ENCODE peak calls at places on chromosomes 4 and X, in seven cellular contexts. B, R, G, J, O, D and S are unnamed samples. For H3K4me1, the result is how much of the 10 kb centered on the place peaks cover.

GRCh38 chr4:15878011-15878410 is 60.5 kb downstream of the FGFBP1 start:
- DNase-seq in B (no peak), D (no peak), G (no peak), R (no peak), O (no peak), J (no peak), S (no peak)

GRCh38 chrX:150146271-150146888 is 208.1 kb upstream of the EOLA2 start:
- DNase-seq in G (no peak), J (no peak), D (peak), O (no peak), B (no peak), R (no peak), S (no peak)

GRCh38 chr4:122577808-122578781 is 42.8 kb downstream of the IL21 start:
- DNase-seq in R (no peak), G (peak), D (no peak), J (peak), O (peak), B (peak), S (peak)

GRCh38 chrX:46180258-46180687 is 364.9 kb downstream of the ZNF674 start:
- DNase-seq in B (peak), R (peak), O (peak), D (no peak), J (no peak), G (no peak), S (no peak)

GRCh38 chrX:79162076-79162475 is 17.6 kb downstream of the GPR174 start:
- DNase-seq in O (no peak), B (no peak), J (no peak), R (no peak), D (no peak), G (no peak), S (no peak)

GRCh38 chrX:18353931-18354368 is 538 bp downstream of the SCML2 start:
- DNase-seq in R (no peak), J (no peak), O (peak), D (no peak), B (no peak), G (peak), S (no peak)

GRCh38 chr4:181138116-181138515 is 1105.1 kb upstream of the TENM3 start:
- DNase-seq in G (no peak), R (no peak), D (no peak), J (no peak), B (no peak), O (no peak), S (no peak)

GRCh38 chr4:168585168-168586091 is 88.6 kb downstream of the PALLD start:
- DNase-seq in G (peak), R (peak), B (peak), D (peak), O (peak), J (peak), S (peak)

GRCh38 chr4:135383889-135384288 is 1182.3 kb upstream of the PABPC4L start:
- DNase-seq in J (no peak), D (no peak), R (no peak), B (no peak), O (no peak), G (no peak), S (no peak)

GRCh38 chr4:742742-743311 is 37.2 kb downstream of the PCGF3 start:
- DNase-seq in J (peak), G (peak), D (peak), O (peak), B (peak), R (no peak), S (peak)

GRCh38 chr4:109730294-109731051 is 603 bp upstream of the PLA2G12A start:
- DNase-seq in J (no peak), D (peak), O (no peak), G (no peak), B (peak), R (peak), S (no peak)

GRCh38 chrX:44568196-44568595 is 25.5 kb upstream of the FUNDC1 start:
- DNase-seq in D (no peak), J (no peak), G (no peak), B (peak), R (no peak), O (no peak), S (no peak)

GRCh38 chrX:131778269-131779218 is 234.7 kb downstream of the OR13H1 start:
- DNase-seq in G (no peak), D (peak), J (no peak), B (no peak), O (no peak), R (peak), S (peak)

GRCh38 chr4:58214376-58214775 is 1104.2 kb upstream of the IGFBP7 start:
- DNase-seq in O (no peak), B (no peak), J (no peak), D (no peak), G (no peak), R (no peak), S (no peak)

GRCh38 chr4:81221303-81222081 is 6.5 kb upstream of the PRKG2 start:
- DNase-seq in G (no peak), O (no peak), D (no peak), B (peak), J (no peak), R (no peak), S (no peak)

DNA sequence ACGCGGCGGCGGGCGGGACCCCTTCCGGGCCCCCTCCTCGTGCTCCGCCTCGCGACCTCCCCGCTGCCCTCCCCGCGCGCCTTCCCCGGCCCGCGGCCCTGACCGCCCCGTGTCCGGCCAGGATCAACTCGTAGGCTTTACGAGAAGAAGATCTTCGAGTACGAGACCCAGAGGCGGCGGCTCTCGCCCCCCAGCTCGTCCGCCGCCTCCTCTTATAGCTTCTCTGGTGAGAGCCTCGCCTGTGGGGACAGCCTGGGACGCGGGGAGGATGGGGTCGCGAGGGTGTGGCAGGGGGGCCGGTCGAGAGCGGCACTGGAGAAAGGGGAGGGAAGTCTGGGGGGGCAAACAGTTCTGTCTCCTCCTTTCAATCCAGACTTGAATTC is 465 bp downstream of the EMD start:
- DNase-seq in R (no peak), J (no peak), G (no peak), B (no peak), D (no peak), O (no peak), S (no peak)
- H3K4me1 ChIP-seq in R (under half), J (under half), G (under half), B (under half), D (under half), O (under half), S (under half)

DNA sequence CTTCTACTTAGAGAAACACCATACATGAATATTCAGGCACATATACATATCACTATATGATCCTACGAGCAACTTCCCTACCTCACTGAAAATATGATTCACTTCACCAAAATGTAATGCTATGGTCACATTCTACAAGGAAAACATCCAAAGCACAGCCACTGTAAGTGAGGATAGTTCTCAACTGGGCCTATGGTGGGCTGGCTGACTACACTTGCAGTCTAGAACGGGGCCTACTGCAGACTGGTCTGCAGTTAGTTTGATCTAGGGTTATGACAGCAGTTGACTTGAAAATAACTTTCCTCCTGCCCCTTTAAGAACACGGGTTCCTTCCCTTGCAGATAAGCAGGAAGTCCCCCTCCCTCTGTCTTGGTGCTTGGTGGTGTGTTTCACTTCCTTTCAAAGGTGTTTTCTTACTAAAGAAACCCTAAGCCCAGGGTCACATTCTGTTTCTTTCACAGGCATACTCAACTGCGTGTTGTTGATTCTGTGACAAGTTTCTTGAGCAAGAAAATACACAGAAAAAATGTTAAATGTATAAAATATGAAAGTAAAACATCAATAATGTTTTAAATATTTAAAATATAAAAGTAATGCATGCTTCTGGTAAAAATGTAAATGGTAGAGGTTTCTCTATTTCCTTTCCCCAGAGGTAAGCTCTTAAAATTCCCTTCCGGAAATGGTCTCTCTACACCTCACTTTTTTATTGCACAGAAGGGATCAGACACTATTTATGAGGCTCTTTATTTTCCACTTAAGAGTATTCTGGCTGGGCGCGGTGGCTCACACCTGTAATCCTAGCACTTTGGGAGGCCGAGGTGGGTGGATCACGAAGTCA is 18.0 kb upstream of the TMSB4X start:
- DNase-seq in J (no peak), O (no peak), G (peak), B (peak), R (peak), D (no peak), S (peak)
- H3K4me1 ChIP-seq in J (under half), O (under half), G (half or more), B (under half), R (under half), D (under half), S (half or more)

DNA sequence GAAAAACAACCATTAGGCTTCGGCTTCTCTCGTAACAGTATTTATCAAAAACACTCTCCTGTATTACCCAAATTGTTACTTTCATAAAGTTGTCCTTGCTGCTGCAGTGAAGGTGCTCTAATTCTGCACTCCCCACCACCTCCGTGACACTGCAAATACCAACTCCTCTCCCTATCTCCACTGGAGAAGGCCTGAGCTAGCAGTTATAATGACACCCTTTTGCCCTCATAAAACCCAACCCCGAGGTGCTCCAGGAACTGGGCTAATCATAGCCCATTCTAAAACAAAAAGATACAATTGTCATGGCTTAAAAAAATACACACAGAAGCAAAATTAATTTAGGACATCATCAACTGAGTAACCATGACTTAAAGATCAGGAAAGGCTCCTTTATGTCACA is 59.2 kb downstream of the MAP7D2 start:
- DNase-seq in J (no peak), G (no peak), R (no peak), B (no peak), O (no peak), D (no peak), S (no peak)
- H3K4me1 ChIP-seq in J (under half), G (under half), R (under half), B (under half), O (under half), D (under half), S (under half)

DNA sequence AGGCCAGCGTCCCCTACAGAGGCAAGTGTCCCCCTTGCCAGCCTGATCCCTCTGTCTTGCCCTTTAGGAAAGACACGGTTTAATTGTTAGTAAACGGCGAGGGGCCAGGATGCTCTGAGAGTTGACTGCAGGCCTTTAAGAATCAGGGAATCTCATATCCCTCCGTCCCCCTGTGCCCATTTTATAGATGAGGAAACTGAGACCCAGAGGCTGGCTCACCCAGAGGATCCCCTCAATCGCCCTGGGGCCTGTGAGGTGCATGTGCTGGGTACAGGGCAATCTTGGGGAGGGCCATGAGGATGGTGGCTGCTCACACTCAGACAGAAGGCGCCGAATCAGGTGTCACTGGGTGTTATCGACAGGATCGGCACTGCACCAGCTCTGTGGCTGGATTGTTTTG is 575 bp downstream of the ZNF185 start:
- DNase-seq in D (no peak), B (no peak), O (no peak), G (no peak), R (no peak), J (no peak), S (no peak)
- H3K4me1 ChIP-seq in D (under half), B (under half), O (under half), G (under half), R (under half), J (under half), S (under half)

GRCh38 chr4:185737489-185738037 is 74.4 kb downstream of the SORBS2 start:
- DNase-seq in G (no peak), D (no peak), B (no peak), O (no peak), J (no peak), R (no peak), S (no peak)
- H3K4me1 ChIP-seq in G (under half), D (under half), B (under half), O (under half), J (under half), R (under half), S (under half)

GRCh38 chr4:120815361-120815760 is 107.2 kb downstream of the PRDM5 start:
- DNase-seq in D (no peak), O (no peak), G (no peak), R (no peak), B (no peak), J (no peak), S (no peak)

GRCh38 chr4:120819816-120820437 is 102.6 kb downstream of the PRDM5 start:
- DNase-seq in B (no peak), R (no peak), G (no peak), O (no peak), D (no peak), J (no peak), S (no peak)

GRCh38 chr4:120821986-120822385 is 100.5 kb downstream of the PRDM5 start:
- DNase-seq in G (no peak), D (no peak), B (no peak), J (no peak), O (no peak), R (no peak), S (no peak)

GRCh38 chr4:120812216-120812615 is 110.3 kb downstream of the PRDM5 start:
- DNase-seq in O (no peak), G (no peak), R (peak), J (no peak), B (no peak), D (no peak), S (no peak)

DNA sequence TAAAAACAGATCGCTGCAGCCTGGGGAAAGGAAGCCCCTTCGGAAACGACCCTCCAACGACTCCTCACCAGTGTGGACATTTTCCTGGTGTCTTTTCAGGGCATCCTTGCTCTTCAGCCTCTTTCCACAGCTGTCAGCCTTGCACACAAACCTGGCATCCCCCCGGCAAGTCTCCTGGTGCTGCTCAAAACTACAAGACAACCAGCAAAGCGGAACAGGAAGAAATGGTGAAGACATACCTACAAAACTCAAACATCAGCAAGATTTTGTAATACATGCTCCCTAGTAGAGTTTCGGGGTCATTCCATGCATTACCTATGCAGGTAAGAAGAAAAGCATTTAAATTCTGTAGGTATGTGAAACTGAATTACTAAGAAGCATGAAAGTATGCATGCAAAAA is 106.1 kb downstream of the PRDM5 start:
- DNase-seq in R (no peak), J (no peak), D (no peak), B (no peak), O (no peak), G (no peak), S (no peak)
- H3K4me1 ChIP-seq in R (under half), J (under half), D (under half), B (under half), O (under half), G (under half), S (under half)

GRCh38 chrX:40169193-40170086 is 71.7 kb upstream of the BCOR start:
- DNase-seq in G (peak), O (peak), D (no peak), B (peak), J (no peak), R (peak), S (peak)
- H3K4me1 ChIP-seq in G (half or more), O (half or more), D (under half), B (half or more), J (half or more), R (under half), S (half or more)

DNA sequence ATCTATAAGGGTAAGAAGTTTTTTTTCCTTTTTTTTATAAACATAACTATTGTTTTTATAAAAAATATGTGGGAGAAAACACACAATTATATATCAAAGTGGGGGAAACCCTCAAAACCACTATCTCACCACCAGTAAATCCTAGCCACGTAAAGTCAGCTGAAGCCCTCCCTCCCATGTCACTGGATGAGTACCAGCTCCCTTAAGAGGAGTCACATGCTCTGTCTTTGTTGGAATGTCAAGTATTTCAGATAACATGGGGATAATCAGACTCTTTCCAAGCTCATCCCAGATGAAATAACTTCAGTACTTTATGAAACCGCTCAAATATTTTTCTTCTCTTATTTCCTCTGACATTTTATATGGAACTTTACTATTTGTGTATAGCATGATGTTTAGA is 2.4 kb downstream of the MYOZ2 start:
- DNase-seq in R (peak), O (peak), B (peak), J (no peak), G (no peak), D (no peak), S (no peak)
- H3K4me1 ChIP-seq in R (under half), O (under half), B (under half), J (under half), G (under half), D (under half), S (under half)